ENCODE peak calls at places on chromosomes 12 and 14, in ten cellular contexts. H is sigmoid colon, W is heart right ventricle, T is prostate gland, S is heart left ventricle, J is endothelial cell of umbilical vein, L is trophoblast cell, P is mesendoderm, R is right atrium auricular region, N is skeletal muscle cell. Y is an unnamed sample.

GRCh38 chr12:80721326-80721725 is 4.6 kb downstream of the MYF5 start:
- DNase-seq in L (no peak), R (no peak), P (no peak), T (no peak), S (no peak), J (no peak), H (no peak), W (no peak), N (no peak), Y (no peak)

GRCh38 chr12:89542912-89543592 is 17.2 kb upstream of the POC1B start:
- DNase-seq in H (peak), W (peak), L (peak), S (peak), N (peak), T (peak), J (peak), R (peak), P (peak), Y (no peak)

GRCh38 chr12:131929530-131930456 is 717 bp downstream of the PUS1 start:
- DNase-seq in J (peak), W (no peak), P (peak), S (peak), N (no peak), L (peak), T (no peak), H (peak), R (no peak), Y (no peak)

GRCh38 chr12:96091833-96092232 is 56.4 kb upstream of the LTA4H start:
- DNase-seq in T (no peak), P (peak), W (no peak), S (no peak), H (no peak), L (no peak), N (no peak), R (no peak), J (no peak), Y (no peak)

GRCh38 chr12:123058471-123058870 is 78.0 kb downstream of the ARL6IP4 start:
- DNase-seq in P (no peak), N (no peak), R (no peak), T (no peak), S (no peak), W (no peak), L (peak), J (no peak), H (no peak), Y (no peak)

GRCh38 chr12:131147894-131148293 is 194.2 kb downstream of the ADGRD1 start:
- DNase-seq in J (no peak), R (peak), H (no peak), L (no peak), T (no peak), W (peak), P (no peak), S (no peak), N (no peak), Y (no peak)

GRCh38 chr12:6553051-6553868 is 2.6 kb downstream of the IFFO1 start:
- DNase-seq in P (no peak), H (peak), J (no peak), T (no peak), R (peak), S (peak), W (peak), N (peak), L (no peak), Y (peak)

GRCh38 chr12:100229036-100229635 is 28.5 kb downstream of the ACTR6 start:
- DNase-seq in L (peak), R (no peak), W (no peak), P (peak), J (no peak), T (peak), S (no peak), N (no peak), H (no peak), Y (no peak)

GRCh38 chr12:13247596-13247995 is 51.1 kb downstream of the EMP1 start:
- DNase-seq in L (no peak), T (no peak), P (no peak), J (no peak), W (no peak), R (no peak), N (no peak), H (no peak), S (no peak), Y (no peak)

GRCh38 chr14:79018846-79019245 is 848.7 kb downstream of the NRXN3 start:
- DNase-seq in H (no peak), R (no peak), W (no peak), P (no peak), L (no peak), N (peak), J (peak), T (no peak), S (no peak), Y (no peak)

DNA sequence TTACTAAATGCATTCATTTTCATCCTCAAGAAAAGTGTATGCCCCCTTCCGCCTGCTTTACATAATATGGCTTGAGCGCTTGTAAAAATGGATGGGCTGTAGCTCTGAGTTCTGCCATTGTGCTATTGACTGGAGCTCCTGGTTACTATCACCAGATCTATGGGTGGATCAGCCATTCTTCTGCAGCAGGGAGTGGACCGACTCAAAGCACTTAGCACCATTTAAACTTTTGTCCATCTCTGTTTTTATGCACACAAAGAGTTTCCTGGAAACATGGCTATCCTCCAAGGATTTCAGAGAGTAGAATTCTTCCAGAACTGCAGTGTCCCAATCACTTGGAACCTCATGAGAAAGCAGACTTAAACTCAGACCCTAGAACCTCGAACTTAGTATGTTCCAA is 4.5 kb upstream of the NUMB start:
- DNase-seq in N (no peak), L (no peak), J (peak), S (peak), P (no peak), R (peak), H (no peak), W (peak), T (no peak), Y (no peak)
- H3K4me3 ChIP-seq in N (peak), L (no peak), J (no peak), S (no peak), P (no peak), R (no peak), H (no peak), W (no peak), T (no peak), Y (no peak)

GRCh38 chr12:128813392-128813791 is 10.4 kb downstream of the SLC15A4 start:
- DNase-seq in W (no peak), R (no peak), T (no peak), P (no peak), H (peak), J (no peak), N (no peak), S (no peak), L (no peak), Y (no peak)

GRCh38 chr12:128807161-128807724 is 16.5 kb downstream of the SLC15A4 start:
- DNase-seq in T (no peak), P (no peak), L (peak), W (no peak), R (no peak), J (no peak), N (no peak), H (peak), S (no peak), Y (no peak)

GRCh38 chr12:128808651-128809050 is 15.1 kb downstream of the SLC15A4 start:
- DNase-seq in P (no peak), N (no peak), J (no peak), S (no peak), H (peak), W (no peak), R (no peak), T (no peak), L (no peak), Y (no peak)

GRCh38 chr12:128811806-128812205 is 12.0 kb downstream of the SLC15A4 start:
- DNase-seq in S (no peak), W (no peak), T (no peak), H (peak), P (no peak), N (no peak), L (no peak), J (no peak), R (no peak), Y (no peak)

GRCh38 chr12:128810182-128811127 is 13.3 kb downstream of the SLC15A4 start:
- DNase-seq in P (no peak), S (peak), J (no peak), L (no peak), W (peak), N (no peak), R (peak), T (no peak), H (peak), Y (no peak)
- H3K4me3 ChIP-seq in P (no peak), S (peak), J (no peak), L (no peak), W (no peak), N (no peak), R (no peak), T (no peak), H (no peak), Y (peak)

DNA sequence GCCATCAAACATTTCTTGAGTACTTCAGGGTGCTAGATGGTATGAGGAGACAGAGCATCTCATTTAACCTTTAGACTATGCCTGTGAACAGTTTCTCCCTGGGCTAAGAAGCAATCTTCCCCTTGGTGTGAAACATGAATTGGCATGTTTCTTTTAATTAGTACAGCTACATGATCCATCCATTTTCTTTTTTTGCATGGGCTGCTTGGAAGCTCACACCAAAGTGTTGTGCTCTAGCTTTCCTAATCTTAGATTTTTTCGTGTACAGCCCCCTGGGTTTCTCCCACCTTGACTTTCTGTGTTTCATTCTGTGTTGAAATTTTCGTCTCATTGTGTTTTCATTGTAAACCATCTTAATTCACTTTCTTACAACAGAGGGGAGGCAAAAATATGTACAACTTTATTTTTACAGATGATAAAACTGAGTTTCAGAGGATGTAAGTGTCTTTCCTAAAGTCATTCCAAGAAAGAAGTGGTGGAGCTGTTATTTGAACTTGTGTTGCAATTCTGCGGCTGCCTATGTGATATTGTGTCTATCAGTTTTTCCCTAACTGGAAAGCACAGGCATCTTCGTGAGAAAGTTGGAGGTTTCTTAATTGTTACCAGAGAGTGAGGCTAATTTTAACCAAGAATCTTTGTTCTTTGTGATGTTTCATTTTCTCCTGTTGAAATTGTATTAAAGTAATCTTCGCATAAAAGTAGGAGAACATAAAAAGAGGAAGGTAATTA is 64.5 kb downstream of the DAAM1 start:
- DNase-seq in T (no peak), N (no peak), R (no peak), L (no peak), S (no peak), J (no peak), P (no peak), W (no peak), H (no peak), Y (no peak)
- H3K4me3 ChIP-seq in T (no peak), N (no peak), R (no peak), L (no peak), S (no peak), J (no peak), P (no peak), W (no peak), H (no peak), Y (no peak)

GRCh38 chr12:51361419-51362016 is 15.0 kb upstream of the CELA1 start:
- DNase-seq in S (no peak), W (no peak), N (no peak), H (no peak), T (no peak), P (no peak), R (no peak), J (no peak), L (no peak), Y (no peak)

GRCh38 chr12:51359851-51360250 is 13.4 kb upstream of the CELA1 start:
- DNase-seq in L (no peak), P (no peak), S (no peak), N (no peak), H (no peak), J (no peak), R (no peak), W (no peak), T (no peak), Y (no peak)

GRCh38 chr12:51360315-51360714 is 13.8 kb upstream of the CELA1 start:
- DNase-seq in P (no peak), H (no peak), T (no peak), W (no peak), S (no peak), L (no peak), N (no peak), J (no peak), R (no peak), Y (no peak)

GRCh38 chr12:51358496-51358895 is 12.0 kb upstream of the CELA1 start:
- DNase-seq in H (no peak), L (peak), T (no peak), J (no peak), N (no peak), R (no peak), P (no peak), S (no peak), W (no peak), Y (no peak)

GRCh38 chr12:51357374-51358047 is 11.0 kb upstream of the CELA1 start:
- DNase-seq in W (no peak), P (no peak), S (no peak), J (no peak), N (no peak), H (no peak), R (no peak), T (no peak), L (no peak), Y (no peak)
- H3K4me3 ChIP-seq in W (no peak), P (no peak), S (no peak), J (no peak), N (no peak), H (no peak), R (no peak), T (no peak), L (no peak), Y (no peak)

GRCh38 chr14:104773505-104774452 is 20.8 kb downstream of the SIVA1 start:
- DNase-seq in P (no peak), R (no peak), L (peak), N (no peak), S (no peak), H (no peak), J (no peak), T (no peak), W (no peak), Y (no peak)
- H3K4me3 ChIP-seq in P (no peak), R (no peak), L (no peak), N (no peak), S (no peak), H (no peak), J (no peak), T (no peak), W (no peak), Y (no peak)

DNA sequence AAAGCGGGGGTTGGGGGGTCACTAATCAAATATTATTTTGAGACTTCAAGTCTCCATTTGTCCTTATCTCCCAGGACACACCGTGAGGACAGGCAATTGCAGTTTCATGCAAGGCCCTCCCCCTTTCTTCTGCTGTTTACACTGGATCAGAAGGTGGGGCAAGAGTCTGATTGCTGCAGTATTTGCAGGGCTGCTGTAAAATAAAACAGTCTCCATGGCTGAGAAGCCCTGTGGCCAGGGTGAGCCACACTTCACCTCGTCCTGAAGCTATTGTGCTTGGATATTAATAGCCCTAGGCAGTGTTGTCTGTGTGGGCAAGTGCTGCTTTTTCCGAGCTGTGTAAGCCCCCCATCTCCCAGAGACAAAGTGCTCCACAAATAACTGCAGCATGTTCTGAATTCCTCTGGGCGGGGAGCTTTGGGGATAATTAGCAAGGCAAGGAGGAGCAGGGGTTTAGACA is 187.4 kb upstream of the NTF3 start:
- DNase-seq in R (no peak), W (no peak), J (no peak), S (no peak), N (no peak), L (no peak), H (no peak), T (peak), P (peak), Y (no peak)
- H3K4me3 ChIP-seq in R (no peak), W (no peak), J (no peak), S (no peak), N (no peak), L (no peak), H (no peak), T (no peak), P (no peak), Y (no peak)

GRCh38 chr14:22564463-22564862 is 24.6 kb downstream of the DAD1 start:
- DNase-seq in P (no peak), R (no peak), W (no peak), T (no peak), J (no peak), N (no peak), S (no peak), H (no peak), L (no peak), Y (no peak)

GRCh38 chr14:22567437-22567836 is 21.6 kb downstream of the DAD1 start:
- DNase-seq in P (no peak), R (no peak), H (no peak), L (no peak), J (no peak), T (no peak), S (no peak), N (no peak), W (no peak), Y (no peak)

GRCh38 chr14:22563987-22564386 is 25.0 kb downstream of the DAD1 start:
- DNase-seq in J (no peak), S (no peak), W (no peak), P (no peak), H (no peak), N (no peak), R (no peak), T (no peak), L (peak), Y (no peak)

GRCh38 chr14:22566845-22567244 is 22.2 kb downstream of the DAD1 start:
- DNase-seq in R (no peak), T (no peak), L (no peak), H (no peak), S (no peak), N (no peak), J (peak), W (no peak), P (no peak), Y (no peak)

GRCh38 chr14:22565391-22565945 is 23.6 kb downstream of the DAD1 start:
- DNase-seq in R (no peak), N (no peak), L (no peak), P (no peak), J (no peak), H (no peak), S (no peak), T (no peak), W (no peak), Y (no peak)
- H3K4me3 ChIP-seq in R (no peak), N (no peak), L (no peak), P (no peak), J (no peak), H (no peak), S (no peak), T (no peak), W (no peak), Y (no peak)

DNA sequence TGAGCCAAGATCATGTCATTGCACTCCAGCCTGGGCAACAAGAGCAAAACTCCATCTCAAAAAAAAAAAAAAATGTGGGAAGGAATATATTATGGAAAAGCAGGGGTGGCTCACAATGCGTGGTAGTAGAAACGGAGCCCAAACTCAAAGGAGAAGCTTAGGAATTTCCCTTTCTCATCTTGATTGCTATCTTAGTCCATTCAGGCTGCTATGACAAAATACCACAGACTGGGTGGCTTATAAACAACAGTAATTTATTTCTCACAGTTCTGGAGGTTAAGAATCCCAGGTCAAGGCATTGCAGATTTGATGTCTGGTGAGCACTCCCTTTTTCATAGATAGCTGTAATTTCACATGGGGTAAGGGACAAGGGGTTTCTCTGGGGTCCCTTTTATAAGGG is 153.8 kb upstream of the KRR1 start:
- DNase-seq in N (no peak), S (no peak), J (no peak), W (no peak), P (peak), T (no peak), L (peak), H (no peak), R (no peak), Y (no peak)
- H3K4me3 ChIP-seq in N (no peak), S (no peak), J (no peak), W (no peak), P (no peak), T (no peak), L (no peak), H (no peak), R (no peak), Y (no peak)

DNA sequence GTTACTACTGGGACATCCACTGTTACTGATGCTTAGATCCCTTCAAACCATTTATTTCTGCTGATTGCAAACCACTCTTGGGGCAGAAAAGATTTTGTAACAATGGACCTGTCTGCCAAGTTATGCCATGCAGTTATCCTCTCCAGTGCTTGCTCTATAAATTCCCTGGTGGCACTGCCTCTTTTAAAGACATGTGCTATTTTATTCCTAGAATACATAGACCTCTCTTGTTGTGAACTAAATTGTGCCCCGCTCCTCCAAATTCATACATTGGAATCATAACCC is 708.6 kb upstream of the FOXG1 start:
- DNase-seq in L (no peak), J (no peak), N (no peak), T (no peak), P (no peak), W (no peak), R (no peak), H (no peak), S (no peak), Y (no peak)
- H3K4me3 ChIP-seq in L (no peak), J (no peak), N (no peak), T (no peak), P (no peak), W (no peak), R (no peak), H (no peak), S (no peak), Y (peak)

GRCh38 chr14:64060648-64061096 is 207.9 kb downstream of the SYNE2 start:
- DNase-seq in N (no peak), S (no peak), T (no peak), L (peak), R (no peak), W (no peak), P (peak), H (no peak), J (peak), Y (no peak)

GRCh38 chr14:64061706-64062105 is 208.9 kb downstream of the SYNE2 start:
- DNase-seq in R (no peak), J (no peak), P (no peak), T (no peak), W (no peak), L (peak), N (no peak), S (no peak), H (no peak), Y (no peak)

GRCh38 chr14:64061115-64061514 is 208.3 kb downstream of the SYNE2 start:
- DNase-seq in J (no peak), W (no peak), R (no peak), L (no peak), P (no peak), N (no peak), S (no peak), T (no peak), H (no peak), Y (no peak)

GRCh38 chr14:64060199-64060545 is 207.4 kb downstream of the SYNE2 start:
- DNase-seq in P (no peak), J (no peak), R (no peak), T (no peak), W (no peak), N (no peak), S (no peak), L (peak), H (no peak), Y (no peak)

GRCh38 chr14:64064447-64064846 is 211.6 kb downstream of the SYNE2 start:
- DNase-seq in S (no peak), P (no peak), R (no peak), H (no peak), W (no peak), T (no peak), N (no peak), L (no peak), J (no peak), Y (no peak)
- H3K4me3 ChIP-seq in S (no peak), P (no peak), R (no peak), H (no peak), W (no peak), T (no peak), N (no peak), L (no peak), J (no peak), Y (no peak)

Y was measured in coronary artery.